ENCODE peak calls at places on chromosomes 3 and 15, in five cellular contexts. W is upper lobe of left lung, L is neural crest cell, K is cardiac fibroblast, S is heart right ventricle. H is an unnamed sample.

GRCh38 chr15:81835731-81836130 is 210.1 kb downstream of the MEX3B start:
- DNase-seq in W (no peak), L (no peak), K (no peak), S (no peak), H (no peak)

GRCh38 chr15:96322401-96323249 is 7.9 kb upstream of the NR2F2 start:
- DNase-seq in W (no peak), L (peak; percentile 71), K (peak; percentile 17), S (no peak), H (no peak)

GRCh38 chr15:100434038-100434437 is 92.3 kb upstream of the ADAMTS17 start:
- DNase-seq in W (no peak), L (no peak), K (no peak), S (no peak), H (no peak)

GRCh38 chr15:25727867-25728600 is 135.1 kb downstream of the ATP10A start:
- DNase-seq in W (no peak), L (no peak), K (no peak), S (no peak), H (no peak)

GRCh38 chr3:129316121-129317013 is 37.7 kb downstream of the HMCES start:
- DNase-seq in W (peak; percentile 76), L (peak; percentile 98), K (peak; percentile 88), S (peak; percentile 87), H (peak; percentile 81)

GRCh38 chr3:132164469-132165092 is 129.8 kb upstream of the CPNE4 start:
- DNase-seq in W (no peak), L (no peak), K (peak; percentile 52), S (no peak), H (no peak)

GRCh38 chr3:178845446-178846118 is 226.0 kb downstream of the ZMAT3 start:
- DNase-seq in W (no peak), L (no peak), K (no peak), S (no peak), H (no peak)

GRCh38 chr3:195551381-195551978 is 8.4 kb upstream of the PPP1R2 start:
- DNase-seq in W (no peak), L (no peak), K (peak; percentile 72), S (peak; percentile 48), H (no peak)

GRCh38 chr15:44066211-44066827 is 128.8 kb downstream of the FRMD5 start:
- DNase-seq in W (peak; percentile 42), L (peak; percentile 20), K (peak; percentile 83), S (no peak), H (no peak)

GRCh38 chr3:16143870-16144568 is 30.5 kb upstream of the GALNT15 start:
- DNase-seq in W (no peak), L (no peak), K (no peak), S (no peak), H (no peak)

GRCh38 chr3:31165399-31165860 is 271.0 kb upstream of the GADL1 start:
- DNase-seq in W (peak; percentile 59), L (no peak), K (peak; percentile 80), S (no peak), H (no peak)

GRCh38 chr3:51280171-51280570 is 104.9 kb upstream of the MANF start:
- DNase-seq in W (no peak), L (no peak), K (no peak), S (no peak), H (no peak)

GRCh38 chr3:151228291-151229125 is 25.5 kb upstream of the GPR171 start:
- DNase-seq in W (no peak), L (no peak), K (peak; percentile 75), S (no peak), H (no peak)

GRCh38 chr3:49552087-49552486 is 2.2 kb upstream of the BSN start:
- DNase-seq in W (no peak), L (no peak), K (no peak), S (no peak), H (no peak)

GRCh38 chr3:134517796-134518195 is 31.9 kb downstream of the CEP63 start:
- DNase-seq in W (no peak), L (no peak), K (peak; percentile 15), S (no peak), H (no peak)

GRCh38 chr15:42035362-42035761 is 14.5 kb upstream of the PLA2G4E start:
- DNase-seq in W (peak; percentile 48), L (no peak), K (peak; percentile 34), S (no peak), H (no peak)

GRCh38 chr3:68986496-68987208 is 26.8 kb downstream of the EOGT start:
- DNase-seq in W (no peak), L (no peak), K (no peak), S (no peak), H (no peak)

GRCh38 chr15:37824717-37825382 is 109.6 kb upstream of the TMCO5A start:
- DNase-seq in W (no peak), L (no peak), K (peak; percentile 82), S (no peak), H (no peak)

GRCh38 chr15:100328796-100329195 is 13.0 kb downstream of the ADAMTS17 start:
- DNase-seq in W (no peak), L (no peak), K (no peak), S (no peak), H (no peak)

GRCh38 chr3:52281980-52282801 is 3.7 kb upstream of the WDR82 start:
- DNase-seq in W (no peak), L (no peak), K (no peak), S (no peak), H (peak; percentile 37)

GRCh38 chr15:40367673-40368611 is 9.9 kb downstream of the DISP2 start:
- DNase-seq in W (peak; percentile 97), L (peak; percentile 80), K (peak; percentile 93), S (peak; percentile 84), H (peak; percentile 85)

GRCh38 chr15:85579957-85580694 is 199.7 kb downstream of the AKAP13 start:
- DNase-seq in W (peak; percentile 35), L (no peak), K (peak; percentile 81), S (peak; percentile 28), H (no peak)

GRCh38 chr15:74243431-74243830 is 7.3 kb downstream of the CCDC33 start:
- DNase-seq in W (no peak), L (no peak), K (no peak), S (no peak), H (no peak)

GRCh38 chr3:50194903-50195500 is 3.6 kb downstream of the GNAT1 start:
- DNase-seq in W (no peak), L (no peak), K (no peak), S (no peak), H (no peak)

GRCh38 chr3:197458906-197459470 is 96.8 kb downstream of the BDH1 start:
- DNase-seq in W (no peak), L (no peak), K (no peak), S (no peak), H (no peak)

GRCh38 chr3:197460002-197460401 is 95.8 kb downstream of the BDH1 start:
- DNase-seq in W (no peak), L (no peak), K (no peak), S (no peak), H (no peak)

GRCh38 chr3:197460639-197461038 is 95.1 kb downstream of the BDH1 start:
- DNase-seq in W (no peak), L (no peak), K (no peak), S (no peak), H (no peak)

GRCh38 chr3:197456271-197457091 is 99.3 kb downstream of the BDH1 start:
- DNase-seq in W (peak; percentile 88), L (peak; percentile 68), K (peak; percentile 94), S (peak; percentile 86), H (peak; percentile 19)

DNA sequence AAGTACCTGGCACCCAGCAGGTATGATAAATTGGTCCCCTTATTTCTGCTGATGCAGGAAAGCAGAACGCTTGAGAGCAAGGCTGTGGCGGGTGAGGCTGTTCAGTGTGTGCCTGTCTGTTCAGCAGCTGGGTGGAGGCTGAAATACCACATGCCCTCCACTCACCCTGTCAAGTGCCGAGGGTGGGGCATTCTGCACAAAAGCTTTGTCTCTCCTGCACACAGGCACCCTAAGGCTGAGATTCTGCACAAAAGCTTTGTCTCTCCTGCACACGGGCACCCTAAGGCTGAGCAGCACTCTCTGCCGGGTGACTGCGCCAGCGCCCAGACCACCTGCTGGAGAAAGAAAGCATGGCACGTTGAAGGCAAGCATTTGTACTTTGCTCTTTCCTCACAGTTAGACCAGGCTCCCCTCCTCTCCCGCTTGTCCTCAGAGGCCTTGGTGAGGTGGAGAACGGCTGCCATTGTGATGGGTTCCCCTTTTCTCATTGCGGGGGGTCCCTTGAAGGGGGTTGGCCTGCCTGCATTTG is 97.5 kb downstream of the BDH1 start:
- DNase-seq in W (no peak), L (no peak), K (no peak), S (no peak), H (no peak)
- TF ChIP-seq CTCF in W (peak; percentile 35), L (peak; percentile 49), K (peak; percentile 27), S (no peak), H (no peak)

GRCh38 chr3:37652405-37652804 is 209.3 kb upstream of the CTDSPL start:
- DNase-seq in W (no peak), L (no peak), K (no peak), S (no peak), H (no peak)
- TF ChIP-seq CTCF in W (no peak), L (no peak), K (no peak), S (no peak), H (no peak)

GRCh38 chr3:99877180-99877579 is 59.5 kb downstream of the CMSS1 start:
- DNase-seq in W (no peak), L (no peak), K (no peak), S (no peak), H (no peak)

GRCh38 chr3:99878005-99878404 is 60.3 kb downstream of the CMSS1 start:
- DNase-seq in W (peak; percentile 23), L (no peak), K (peak; percentile 67), S (no peak), H (no peak)

GRCh38 chr3:99879275-99879674 is 61.6 kb downstream of the CMSS1 start:
- DNase-seq in W (no peak), L (no peak), K (no peak), S (no peak), H (no peak)

GRCh38 chr3:99875573-99875924 is 57.9 kb downstream of the CMSS1 start:
- DNase-seq in W (no peak), L (no peak), K (peak; percentile 85), S (no peak), H (no peak)

GRCh38 chr3:99875925-99876781 is 58.5 kb downstream of the CMSS1 start:
- DNase-seq in W (peak; percentile 83), L (peak; percentile 73), K (peak; percentile 84), S (peak; percentile 86), H (peak; percentile 60)
- TF ChIP-seq CTCF in W (no peak), L (peak; percentile 21), K (no peak), S (no peak), H (no peak)

GRCh38 chr3:63934484-63934883 is 22.3 kb upstream of the SCAANT1 start:
- DNase-seq in W (no peak), L (no peak), K (no peak), S (no peak), H (no peak)

GRCh38 chr3:63933459-63933858 is 21.3 kb upstream of the SCAANT1 start:
- DNase-seq in W (no peak), L (no peak), K (no peak), S (no peak), H (no peak)

GRCh38 chr3:63932509-63933212 is 20.5 kb upstream of the SCAANT1 start:
- DNase-seq in W (no peak), L (no peak), K (no peak), S (no peak), H (no peak)

GRCh38 chr3:63931290-63931689 is 19.1 kb upstream of the SCAANT1 start:
- DNase-seq in W (no peak), L (no peak), K (no peak), S (no peak), H (no peak)

DNA sequence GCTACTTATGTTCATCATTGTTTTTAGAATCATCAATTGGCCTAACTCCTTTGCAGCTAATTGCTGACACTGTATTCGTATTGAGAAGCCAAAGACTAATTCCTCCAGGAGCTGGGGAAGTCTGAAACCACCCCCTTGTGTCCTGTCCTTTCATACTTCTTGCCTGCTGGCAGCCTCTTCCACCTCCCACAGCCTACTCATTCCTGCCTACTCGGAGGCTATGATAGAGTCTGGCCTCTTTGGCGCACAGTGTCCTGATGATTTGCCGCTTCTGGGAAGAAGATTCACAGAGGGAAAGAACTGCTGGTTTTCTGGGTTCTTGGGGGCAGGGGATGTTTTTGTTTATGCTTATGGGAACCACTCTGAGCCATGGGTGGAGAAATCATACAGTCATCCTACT is 21.9 kb upstream of the SCAANT1 start:
- DNase-seq in W (no peak), L (no peak), K (peak; percentile 34), S (no peak), H (no peak)
- TF ChIP-seq CTCF in W (no peak), L (no peak), K (no peak), S (no peak), H (no peak)